ENCODE peak calls at places on chromosomes 5 and 9, in six cellular contexts. L, X, K, G, I and M are unnamed samples.

GRCh38 chr9:69771775-69772418 is 12.1 kb upstream of the PTAR1 start:
- DNase-seq in X (no peak), L (no peak), G (no peak), I (no peak), K (no peak), M (no peak)

GRCh38 chr9:97847474-97848236 is 5.4 kb upstream of the FOXE1 start:
- DNase-seq in K (no peak), X (no peak), G (no peak), L (no peak), I (no peak), M (no peak)

GRCh38 chr5:33507426-33507825 is 66.7 kb downstream of the TARS1 start:
- DNase-seq in G (no peak), X (no peak), K (no peak), L (no peak), I (no peak), M (no peak)

GRCh38 chr9:116190997-116191396 is 37.4 kb downstream of the PAPPA start:
- DNase-seq in L (peak; percentile 36), I (peak; percentile 31), K (no peak), X (no peak), G (no peak), M (no peak)

GRCh38 chr9:37060821-37061220 is 26.8 kb upstream of the PAX5 start:
- DNase-seq in L (no peak), K (no peak), G (no peak), I (no peak), X (no peak), M (no peak)

GRCh38 chr9:88749420-88749819 is 214.4 kb downstream of the NXNL2 start:
- DNase-seq in L (no peak), X (no peak), G (no peak), K (no peak), I (peak; percentile 59), M (no peak)

GRCh38 chr9:23638837-23639426 is 187.1 kb downstream of the ELAVL2 start:
- DNase-seq in L (no peak), I (no peak), X (no peak), G (no peak), K (no peak), M (no peak)

GRCh38 chr9:128548876-128549275 is 3.5 kb upstream of the SPTAN1 start:
- DNase-seq in L (no peak), G (no peak), I (no peak), X (no peak), K (peak; percentile 12), M (no peak)

GRCh38 chr5:179327026-179327735 is 18.1 kb downstream of the ADAMTS2 start:
- DNase-seq in G (peak; percentile 31), K (no peak), L (no peak), I (no peak), X (no peak), M (no peak)

GRCh38 chr5:161846731-161847130 is 1.2 kb upstream of the GABRA1 start:
- DNase-seq in G (no peak), I (no peak), X (no peak), L (no peak), K (peak; percentile 86), M (no peak)

GRCh38 chr5:175230299-175230698 is 213.7 kb downstream of the DRD1 start:
- DNase-seq in G (no peak), L (no peak), K (no peak), I (no peak), X (no peak), M (no peak)

GRCh38 chr5:54897001-54897400 is 88.4 kb downstream of the ESM1 start:
- DNase-seq in I (no peak), G (no peak), K (no peak), L (no peak), X (no peak), M (no peak)

GRCh38 chr5:54900906-54901725 is 84.3 kb downstream of the ESM1 start:
- DNase-seq in L (peak; percentile 83), K (no peak), X (peak; percentile 81), G (no peak), I (peak; percentile 52), M (no peak)

GRCh38 chr5:54894957-54895815 is 90.2 kb downstream of the ESM1 start:
- DNase-seq in G (no peak), X (no peak), K (no peak), L (no peak), I (no peak), M (no peak)

DNA sequence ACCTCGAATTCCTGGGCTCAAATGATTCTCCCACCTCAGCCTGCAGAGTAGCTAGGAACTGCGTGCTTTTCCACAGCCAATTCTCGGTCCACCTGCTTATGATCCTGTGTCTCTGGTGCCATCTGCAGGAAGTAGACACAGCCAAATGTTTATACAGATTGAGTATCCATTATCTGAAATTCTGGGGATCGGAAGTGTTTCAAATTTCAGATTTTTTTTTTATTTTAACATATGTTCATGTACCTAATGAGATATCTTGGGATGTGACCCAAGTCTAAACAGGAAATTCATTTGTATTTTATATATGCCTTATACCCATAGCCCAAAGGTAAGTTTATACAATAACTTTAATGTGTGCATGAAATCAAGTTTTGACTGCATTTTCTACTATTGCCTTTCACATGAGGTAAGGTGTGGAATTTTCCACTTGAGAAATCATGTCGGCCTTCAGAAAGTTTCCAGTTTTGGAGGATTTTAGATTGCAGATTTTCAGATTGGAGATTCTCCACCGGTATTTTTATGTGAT is 89.5 kb downstream of the ESM1 start:
- DNase-seq in G (no peak), L (no peak), X (peak; percentile 29), I (no peak), K (peak; percentile 58), M (no peak)
- TF ChIP-seq CTCF in G (peak; percentile 34), L (peak; percentile 73), X (no peak), I (peak; percentile 72), K (peak; percentile 63), M (no peak)

GRCh38 chr9:82124090-82124489 is 135.5 kb downstream of the SPATA31D1 start:
- DNase-seq in X (no peak), I (peak; percentile 76), K (no peak), G (no peak), L (peak; percentile 50), M (no peak)
- TF ChIP-seq CTCF in X (no peak), I (no peak), K (no peak), G (no peak), L (no peak), M (no peak)

GRCh38 chr9:77162366-77162765 is 15.0 kb upstream of the VPS13A start:
- DNase-seq in K (no peak), L (no peak), G (no peak), I (no peak), X (no peak), M (no peak)

GRCh38 chr9:77161191-77161590 is 16.1 kb upstream of the VPS13A start:
- DNase-seq in K (no peak), X (no peak), I (no peak), L (no peak), G (no peak), M (no peak)

GRCh38 chr9:77163889-77164288 is 13.4 kb upstream of the VPS13A start:
- DNase-seq in X (no peak), I (no peak), L (no peak), G (no peak), K (no peak), M (no peak)

GRCh38 chr9:77158772-77159513 is 18.4 kb upstream of the VPS13A start:
- DNase-seq in X (no peak), I (no peak), K (no peak), G (no peak), L (no peak), M (no peak)

DNA sequence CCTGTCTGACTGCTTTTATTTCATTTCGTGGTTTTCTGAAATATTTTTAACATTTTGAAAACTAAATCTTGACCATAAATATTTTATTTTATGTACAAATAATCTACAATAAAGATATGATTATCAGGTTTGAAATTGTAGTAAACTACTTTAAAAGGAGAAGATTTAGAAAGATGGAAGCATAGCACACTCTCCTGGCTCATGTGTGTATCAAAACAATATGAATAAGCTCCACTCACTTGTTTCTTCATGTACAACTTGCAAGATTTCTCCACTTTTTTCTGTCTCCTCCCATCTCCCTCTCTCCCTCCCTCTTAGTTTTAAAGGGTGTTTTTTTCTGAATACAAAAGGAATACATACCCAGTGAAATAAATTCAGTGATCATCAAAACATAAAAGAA is 15.4 kb upstream of the VPS13A start:
- DNase-seq in G (no peak), K (no peak), L (no peak), I (no peak), X (no peak), M (no peak)
- TF ChIP-seq CTCF in G (no peak), K (no peak), L (no peak), I (no peak), X (no peak), M (no peak)

GRCh38 chr9:5947912-5948311 is 57.2 kb downstream of the MLANA start:
- DNase-seq in G (no peak), K (peak; percentile 23), X (no peak), I (no peak), L (no peak), M (no peak)
- TF ChIP-seq CTCF in G (no peak), K (no peak), X (no peak), I (no peak), L (no peak), M (no peak)